ENCODE peak calls at places on chromosomes 6 and 20, in eight cellular contexts. H, O, R, N, D, T, E and P are unnamed samples.

GRCh38 chr6:138034229-138034628 is 73.0 kb downstream of the PERP start:
- DNase-seq in D (no peak), E (no peak), N (no peak), H (no peak), O (no peak), R (no peak), T (no peak), P (no peak)

GRCh38 chr6:7479801-7480266 is 61.6 kb upstream of the DSP start:
- DNase-seq in R (peak; percentile 71), H (no peak), T (no peak), N (no peak), E (no peak), O (no peak), D (peak; percentile 54), P (no peak)

GRCh38 chr6:136403166-136403980 is 113.7 kb upstream of the BCLAF1 start:
- DNase-seq in R (peak; percentile 89), T (no peak), O (no peak), E (no peak), N (no peak), D (peak; percentile 93), H (peak; percentile 93), P (no peak)

GRCh38 chr20:34579936-34580587 is 21.5 kb downstream of the MAP1LC3A start:
- DNase-seq in T (no peak), O (no peak), E (no peak), H (peak; percentile 12), D (peak; percentile 11), N (no peak), R (peak; percentile 26), P (no peak)

GRCh38 chr20:56566621-56567020 is 33.6 kb downstream of the FAM209B start:
- DNase-seq in O (no peak), H (no peak), D (no peak), R (peak; percentile 29), N (no peak), E (peak; percentile 46), T (peak; percentile 81), P (no peak)

GRCh38 chr20:13915244-13915643 is 75.2 kb downstream of the SEL1L2 start:
- DNase-seq in D (no peak), R (no peak), N (no peak), T (no peak), H (no peak), E (peak; percentile 55), O (no peak), P (no peak)

GRCh38 chr6:170292778-170293164 is 1.9 kb upstream of the DLL1 start:
- DNase-seq in N (peak; percentile 57), H (no peak), E (no peak), T (no peak), R (no peak), D (no peak), O (no peak), P (no peak)

GRCh38 chr6:138291036-138291848 is 73.0 kb upstream of the PBOV1 start:
- DNase-seq in N (no peak), E (no peak), R (no peak), O (no peak), T (no peak), D (no peak), H (no peak), P (no peak)

GRCh38 chr20:19129976-19130612 is 82.3 kb upstream of the SLC24A3 start:
- DNase-seq in D (no peak), R (no peak), H (no peak), N (no peak), T (no peak), O (no peak), E (no peak), P (no peak)

GRCh38 chr6:1404066-1404712 is 14.8 kb downstream of the FOXF2 start:
- DNase-seq in R (no peak), O (no peak), D (peak; percentile 72), E (no peak), H (peak; percentile 58), N (peak; percentile 53), T (no peak), P (no peak)